ENCODE peak calls at places on chromosome 4, in ten cellular contexts. O is transverse colon, V is esophagus squamous epithelium, M is ovary, N is GM12892, I is spleen, P is heart left ventricle, T is body of pancreas, X is uterus, D is A549. Q is an unnamed sample.

GRCh38 chr4:26780524-26780923 is 80.1 kb upstream of the STIM2 start:
- DNase-seq in O (no peak), D (no peak), V (no peak), X (no peak), N (no peak), M (no peak), P (no peak), T (no peak), I (no peak), Q (no peak)

GRCh38 chr4:123830920-123831319 is 434.3 kb downstream of the SPRY1 start:
- DNase-seq in O (no peak), D (no peak), M (no peak), V (no peak), P (no peak), T (no peak), I (no peak), X (no peak), N (no peak), Q (no peak)

GRCh38 chr4:142331646-142332045 is 514.5 kb downstream of the INPP4B start:
- DNase-seq in O (no peak), T (no peak), V (no peak), M (no peak), X (no peak), I (no peak), D (no peak), N (no peak), P (no peak), Q (no peak)

GRCh38 chr4:76206222-76206942 is 7.2 kb downstream of the SCARB2 start:
- DNase-seq in N (no peak), D (no peak), M (no peak), T (no peak), P (no peak), I (no peak), O (no peak), X (no peak), V (no peak), Q (no peak)

GRCh38 chr4:7630559-7631287 is 196.0 kb upstream of the PSAPL1 start:
- DNase-seq in X (peak), V (no peak), T (peak), I (no peak), M (peak), D (peak), O (no peak), P (peak), N (no peak), Q (peak)

GRCh38 chr4:8849266-8850073 is 22.2 kb downstream of the HMX1 start:
- DNase-seq in O (no peak), I (peak), M (no peak), P (peak), X (no peak), V (no peak), N (no peak), T (peak), D (no peak), Q (no peak)

GRCh38 chr4:37928896-37929537 is 31.2 kb upstream of the PTTG2 start:
- DNase-seq in D (no peak), X (no peak), P (no peak), O (no peak), V (no peak), T (no peak), N (no peak), M (no peak), I (no peak), Q (no peak)

GRCh38 chr4:25258980-25259578 is 25.2 kb downstream of the PI4K2B start:
- DNase-seq in D (no peak), O (no peak), M (no peak), T (no peak), P (no peak), N (no peak), X (no peak), I (no peak), V (no peak), Q (peak)

GRCh38 chr4:88757776-88758175 is 60.1 kb upstream of the NAP1L5 start:
- DNase-seq in N (no peak), O (no peak), X (no peak), T (no peak), I (no peak), V (no peak), M (no peak), D (no peak), P (no peak), Q (no peak)

GRCh38 chr4:87073187-87073569 is 138.4 kb downstream of the AFF1 start:
- DNase-seq in I (no peak), N (no peak), M (no peak), X (no peak), V (no peak), P (no peak), T (no peak), D (no peak), O (no peak), Q (no peak)

GRCh38 chr4:121943941-121944340 is 7.9 kb downstream of the TRPC3 start:
- DNase-seq in N (no peak), X (no peak), M (no peak), P (no peak), V (no peak), D (peak), O (no peak), I (no peak), T (no peak), Q (no peak)

GRCh38 chr4:71518283-71518989 is 179.6 kb downstream of the SLC4A4 start:
- DNase-seq in X (no peak), I (no peak), M (no peak), V (no peak), O (no peak), D (no peak), N (no peak), P (no peak), T (no peak), Q (no peak)

GRCh38 chr4:2817701-2818350 is 24.9 kb downstream of the SH3BP2 start:
- DNase-seq in P (peak), D (no peak), N (peak), I (peak), O (peak), X (no peak), T (peak), M (no peak), V (no peak), Q (no peak)

GRCh38 chr4:98374643-98375042 is 113.5 kb downstream of the RAP1GDS1 start:
- DNase-seq in O (no peak), T (no peak), N (no peak), M (no peak), D (no peak), P (peak), V (no peak), X (no peak), I (no peak), Q (no peak)

GRCh38 chr4:101145081-101145480 is 202.2 kb downstream of the PPP3CA start:
- DNase-seq in N (no peak), D (no peak), V (no peak), M (no peak), P (no peak), I (no peak), X (no peak), O (no peak), T (no peak), Q (no peak)

GRCh38 chr4:171203425-171203824 is 609.8 kb upstream of the GALNTL6 start:
- DNase-seq in I (no peak), T (no peak), X (no peak), P (no peak), N (no peak), D (peak), V (no peak), M (no peak), O (no peak), Q (peak)

GRCh38 chr4:153160856-153161598 is 43.2 kb upstream of the TRIM2 start:
- DNase-seq in I (no peak), P (no peak), M (no peak), V (no peak), T (no peak), X (no peak), D (no peak), O (no peak), N (no peak), Q (no peak)

GRCh38 chr4:116953947-116954346 is 131.4 kb downstream of the TRAM1L1 start:
- DNase-seq in P (no peak), D (no peak), T (no peak), V (no peak), M (no peak), N (no peak), X (no peak), O (no peak), I (no peak), Q (no peak)

GRCh38 chr4:89753601-89754066 is 83.3 kb downstream of the SNCA start:
- DNase-seq in D (peak), I (no peak), P (no peak), O (no peak), V (no peak), X (no peak), T (no peak), N (no peak), M (no peak), Q (no peak)

GRCh38 chr4:115229873-115230272 is 116.5 kb upstream of the NDST4 start:
- DNase-seq in O (no peak), T (no peak), I (no peak), N (no peak), V (no peak), P (no peak), X (no peak), M (no peak), D (no peak), Q (no peak)

GRCh38 chr4:150250998-150251651 is 172.9 kb downstream of the DCLK2 start:
- DNase-seq in N (no peak), I (no peak), D (no peak), V (no peak), X (no peak), O (no peak), M (no peak), T (no peak), P (no peak), Q (peak)

GRCh38 chr4:186727977-186728519 is 4.4 kb upstream of the FAT1 start:
- DNase-seq in M (no peak), T (no peak), V (no peak), D (peak), X (no peak), O (no peak), I (no peak), N (no peak), P (no peak), Q (no peak)

GRCh38 chr4:78734451-78735003 is 41.6 kb upstream of the BMP2K start:
- DNase-seq in O (no peak), V (no peak), N (no peak), T (no peak), I (no peak), X (no peak), D (no peak), M (no peak), P (no peak), Q (no peak)

GRCh38 chr4:78737951-78738350 is 38.2 kb upstream of the BMP2K start:
- DNase-seq in O (no peak), D (no peak), V (no peak), P (no peak), M (no peak), X (no peak), T (no peak), N (no peak), I (no peak), Q (no peak)

GRCh38 chr4:78737020-78737419 is 39.1 kb upstream of the BMP2K start:
- DNase-seq in N (no peak), X (no peak), O (no peak), I (no peak), V (no peak), M (no peak), T (no peak), D (no peak), P (no peak), Q (no peak)

GRCh38 chr4:78735697-78736096 is 40.5 kb upstream of the BMP2K start:
- DNase-seq in D (no peak), V (no peak), X (no peak), N (no peak), O (no peak), M (no peak), P (no peak), I (no peak), T (no peak), Q (no peak)

DNA sequence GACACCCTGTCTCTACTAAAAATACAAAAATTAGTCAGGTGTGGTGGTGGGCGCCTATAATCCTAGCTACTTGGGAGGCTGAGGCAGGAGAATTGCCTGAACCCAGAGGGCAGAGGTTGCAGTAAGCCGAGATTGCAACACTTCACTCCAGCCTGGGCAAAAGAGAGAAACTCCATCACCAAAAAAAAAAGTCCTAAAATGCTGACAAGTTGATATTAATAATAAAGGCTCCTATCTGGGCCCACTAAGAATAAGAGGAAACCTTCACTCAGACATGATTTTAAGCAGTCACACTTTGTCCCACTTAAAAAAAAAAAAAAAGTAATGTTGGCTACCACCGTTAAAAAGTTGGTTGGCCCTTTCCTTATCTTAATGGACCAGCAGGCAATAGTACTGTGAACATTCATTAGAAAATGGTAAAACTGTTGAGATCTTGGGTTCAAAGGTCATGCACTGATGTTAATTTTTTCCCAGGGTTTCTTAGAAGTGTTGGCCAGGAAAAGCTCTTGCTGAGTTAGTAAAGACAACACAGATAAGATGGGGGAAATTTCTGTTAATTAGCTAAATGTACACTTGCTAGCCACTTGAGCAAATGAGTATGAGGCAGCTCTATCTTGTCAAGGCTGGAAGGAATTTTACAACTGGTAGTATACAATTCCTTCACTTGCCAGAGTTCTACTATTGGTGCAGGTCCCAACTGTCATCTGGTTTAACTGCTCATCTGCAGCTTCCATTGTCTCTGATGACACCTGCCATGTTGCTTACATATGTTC is 43.6 kb upstream of the BMP2K start:
- DNase-seq in P (no peak), V (no peak), X (no peak), O (no peak), N (no peak), D (no peak), T (no peak), I (no peak), M (no peak), Q (no peak)
- TF ChIP-seq POLR2A in P (no peak), V (no peak), X (no peak), O (no peak), N (no peak), D (no peak), T (no peak), I (no peak), M (no peak), Q (no peak)

DNA sequence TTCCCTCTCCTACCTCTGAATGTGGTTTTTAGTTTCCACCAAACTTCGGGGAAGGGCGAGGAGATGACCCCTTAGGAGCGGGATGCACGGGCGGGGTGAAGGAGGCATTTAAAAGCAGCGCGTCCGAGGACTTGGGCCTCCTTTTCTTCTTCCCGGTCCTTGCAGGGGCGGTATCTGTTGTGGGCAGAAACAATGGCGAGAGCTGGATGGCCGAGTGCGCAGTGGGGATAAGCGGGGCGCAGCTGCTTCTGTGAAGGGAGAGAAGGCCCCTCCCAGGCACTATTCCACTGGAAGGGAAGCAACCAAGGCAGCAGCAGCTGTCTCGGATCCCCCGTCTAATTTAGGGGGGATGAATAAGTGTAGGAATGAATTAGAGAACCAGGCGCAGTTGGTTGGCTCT is 930 bp downstream of the SMARCA5 start:
- DNase-seq in P (peak), M (peak), D (peak), V (no peak), N (no peak), I (peak), X (peak), O (peak), T (peak), Q (no peak)
- TF ChIP-seq POLR2A in P (no peak), M (no peak), D (no peak), V (no peak), N (no peak), I (no peak), X (no peak), O (no peak), T (no peak), Q (no peak)

GRCh38 chr4:15331930-15332329 is 95.9 kb upstream of the C1QTNF7 start:
- DNase-seq in X (no peak), N (no peak), I (no peak), D (no peak), O (no peak), P (no peak), M (no peak), T (no peak), V (no peak), Q (no peak)
- TF ChIP-seq POLR2A in X (no peak), N (no peak), I (no peak), D (no peak), O (no peak), P (no peak), M (no peak), T (no peak), V (no peak), Q (no peak)

DNA sequence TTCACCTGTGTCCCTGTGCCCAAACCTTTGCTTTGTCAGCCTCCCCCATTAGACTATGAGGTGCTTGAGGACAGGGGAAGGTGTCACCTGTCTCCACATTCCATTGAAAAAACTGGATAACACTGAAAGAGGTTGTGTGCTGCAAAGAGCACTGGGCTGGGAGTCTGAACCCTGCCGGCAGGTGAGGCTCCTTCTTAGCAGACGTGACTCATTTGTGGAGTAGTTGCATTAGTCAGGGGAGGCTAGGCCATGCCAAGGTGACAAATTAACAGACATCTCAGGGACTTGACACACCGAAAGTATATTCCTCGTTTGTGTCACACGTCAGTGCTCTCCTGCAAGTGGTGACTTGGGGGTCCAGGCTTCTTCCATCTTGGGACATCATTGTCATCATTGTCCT is 95.9 kb upstream of the STX18 start:
- DNase-seq in O (no peak), N (peak), M (no peak), P (no peak), V (no peak), D (no peak), T (no peak), X (no peak), I (no peak), Q (no peak)
- TF ChIP-seq POLR2A in O (no peak), N (no peak), M (no peak), P (no peak), V (no peak), D (no peak), T (no peak), X (no peak), I (no peak), Q (no peak)

DNA sequence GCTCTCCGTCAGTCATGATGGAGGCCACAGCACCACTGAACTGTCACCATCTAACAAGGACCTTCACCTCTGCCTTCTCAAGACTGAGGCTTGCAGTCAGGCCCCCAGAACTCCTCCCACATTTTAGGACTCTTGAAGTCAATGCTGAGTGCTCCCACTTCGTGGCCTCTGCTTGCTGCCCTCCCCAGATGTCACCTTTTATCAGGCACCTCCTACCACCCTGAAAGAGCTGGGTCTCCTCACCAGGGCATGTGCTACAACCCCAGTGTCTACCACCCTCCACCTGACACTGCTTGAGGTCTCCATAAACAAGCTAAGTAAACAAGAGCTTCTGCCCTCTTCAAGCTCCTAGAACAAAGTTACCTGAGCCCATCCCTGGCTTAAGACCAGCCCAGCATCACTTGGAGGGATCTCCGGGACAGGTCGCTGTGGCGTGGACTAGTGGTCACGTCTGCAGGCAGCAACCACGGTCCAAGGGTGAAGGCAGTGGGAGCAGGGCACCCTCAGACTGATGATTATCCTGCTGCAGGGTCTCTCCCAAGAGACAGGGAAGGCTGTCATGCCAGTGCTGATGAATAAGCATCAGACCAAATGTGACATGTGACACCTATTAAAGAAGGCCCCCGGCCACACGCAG is 7.7 kb upstream of the FAM53A start:
- DNase-seq in O (no peak), D (no peak), P (no peak), T (no peak), I (no peak), N (no peak), X (no peak), V (no peak), M (no peak), Q (no peak)
- TF ChIP-seq POLR2A in O (no peak), D (no peak), P (no peak), T (no peak), I (no peak), N (peak), X (no peak), V (no peak), M (no peak), Q (no peak)

GRCh38 chr4:139956436-139957107 is 197.4 kb downstream of the MAML3 start:
- DNase-seq in D (no peak), I (no peak), T (no peak), M (no peak), X (peak), O (no peak), N (no peak), V (no peak), P (no peak), Q (no peak)
- TF ChIP-seq POLR2A in D (no peak), I (no peak), T (no peak), M (no peak), X (no peak), O (no peak), N (no peak), V (no peak), P (no peak), Q (no peak)

DNA sequence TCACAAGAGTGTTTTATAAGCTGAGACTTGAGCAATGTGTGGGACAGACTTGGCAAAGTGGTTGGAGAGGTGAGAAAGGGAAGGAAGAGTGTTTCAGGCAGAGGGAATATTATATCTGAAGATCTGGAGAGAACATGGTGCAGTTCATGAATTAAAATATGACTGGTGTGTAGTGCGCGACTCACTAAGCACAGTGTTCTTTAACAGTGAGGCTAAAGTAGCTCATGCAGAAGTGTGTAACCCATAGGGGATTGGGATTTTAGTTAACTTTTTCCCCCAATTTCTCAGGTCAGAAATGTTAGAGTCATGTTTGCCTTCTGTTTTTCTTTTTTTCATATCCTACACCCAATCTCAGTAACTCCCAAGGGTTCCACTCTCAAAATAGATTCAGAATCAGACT is 9.7 kb downstream of the MTHFD2L start:
- DNase-seq in P (no peak), N (no peak), X (no peak), T (no peak), V (no peak), I (no peak), D (no peak), O (no peak), M (no peak), Q (no peak)
- TF ChIP-seq POLR2A in P (no peak), N (peak), X (no peak), T (no peak), V (no peak), I (no peak), D (no peak), O (no peak), M (no peak), Q (no peak)